ENCODE peak calls at places on chromosomes 5 and 9, in six cellular contexts. D, T, Q, V, A and S are unnamed samples.
A peak's percentile ranks its signal among the peaks of the same experiment; 100 is the strongest.

GRCh38 chr5:37696190-37697021 is 143.4 kb downstream of the GDNF start:
- DNase-seq in D (no peak), T (no peak), V (no peak), A (no peak), Q (no peak), S (no peak)

GRCh38 chr9:136170291-136170901 is 34.5 kb downstream of the LHX3 start:
- DNase-seq in D (peak; percentile 61), T (peak; percentile 23), V (peak; percentile 61), A (peak; percentile 30), Q (no peak), S (no peak)

GRCh38 chr5:99331061-99331460 is 402.3 kb upstream of the CHD1 start:
- DNase-seq in V (no peak), D (no peak), A (no peak), T (no peak), Q (no peak), S (no peak)

GRCh38 chr5:57859626-57860025 is 377.0 kb upstream of the ACTBL2 start:
- DNase-seq in A (no peak), Q (no peak), D (no peak), T (no peak), V (no peak), S (no peak)

GRCh38 chr5:139050432-139050831 is 147.7 kb downstream of the SIL1 start:
- DNase-seq in T (no peak), V (no peak), D (no peak), A (no peak), Q (no peak), S (no peak)

GRCh38 chr5:176948458-176948857 is 49.3 kb upstream of the HK3 start:
- DNase-seq in Q (no peak), A (no peak), V (no peak), D (no peak), T (no peak), S (no peak)

GRCh38 chr9:131006601-131007000 is 2.4 kb upstream of the LAMC3 start:
- DNase-seq in T (no peak), A (no peak), D (no peak), Q (no peak), V (no peak), S (no peak)

GRCh38 chr5:61313960-61314681 is 17.9 kb upstream of the ZSWIM6 start:
- DNase-seq in A (no peak), V (no peak), Q (no peak), D (no peak), T (no peak), S (no peak)

GRCh38 chr5:53246042-53246836 is 136.7 kb upstream of the MOCS2 start:
- DNase-seq in A (no peak), D (peak; percentile 40), Q (no peak), V (no peak), T (no peak), S (no peak)

GRCh38 chr9:106921341-106921899 is 58.5 kb downstream of the ZNF462 start:
- DNase-seq in A (no peak), D (peak; percentile 50), T (peak; percentile 76), Q (no peak), V (no peak), S (no peak)

GRCh38 chr9:107351382-107352045 is 68.4 kb downstream of the RAD23B start:
- DNase-seq in D (no peak), Q (no peak), A (no peak), V (no peak), T (no peak), S (no peak)

GRCh38 chr5:128213340-128213739 is 129.8 kb downstream of the SLC12A2 start:
- DNase-seq in A (peak; percentile 50), V (peak; percentile 24), D (peak; percentile 65), T (peak; percentile 36), Q (no peak), S (no peak)

DNA sequence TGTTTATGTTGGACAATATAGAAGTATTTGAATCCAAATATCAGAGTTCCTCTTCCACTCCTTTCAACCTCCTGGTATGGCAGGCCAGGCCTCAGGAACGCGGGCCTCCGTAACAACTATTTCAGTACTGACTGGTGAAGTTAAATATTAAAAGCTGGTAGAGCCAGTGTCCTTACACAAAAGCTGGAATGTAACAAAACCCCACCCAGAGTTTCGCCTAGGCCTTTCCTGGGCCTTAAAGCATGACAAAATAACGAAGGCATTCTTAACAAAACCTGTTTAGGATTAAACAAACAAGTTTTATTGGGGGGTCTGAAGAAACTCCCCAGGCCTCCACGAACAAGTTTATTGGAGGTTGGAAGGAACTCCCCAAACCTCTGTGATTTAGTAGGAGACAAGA is 61.6 kb upstream of the GNE start:
- DNase-seq in T (no peak), Q (no peak), A (peak; percentile 67), D (no peak), V (peak; percentile 58), S (no peak)
- H3K4me1 ChIP-seq in T (no peaks in the 10 kb centered on the region), Q (no peaks in the 10 kb centered on the region), A (peaks cover 50% of the 10 kb centered on the region), D (no peaks in the 10 kb centered on the region), V (peaks cover 61% of the 10 kb centered on the region), S (peaks cover 5% of the 10 kb centered on the region)

DNA sequence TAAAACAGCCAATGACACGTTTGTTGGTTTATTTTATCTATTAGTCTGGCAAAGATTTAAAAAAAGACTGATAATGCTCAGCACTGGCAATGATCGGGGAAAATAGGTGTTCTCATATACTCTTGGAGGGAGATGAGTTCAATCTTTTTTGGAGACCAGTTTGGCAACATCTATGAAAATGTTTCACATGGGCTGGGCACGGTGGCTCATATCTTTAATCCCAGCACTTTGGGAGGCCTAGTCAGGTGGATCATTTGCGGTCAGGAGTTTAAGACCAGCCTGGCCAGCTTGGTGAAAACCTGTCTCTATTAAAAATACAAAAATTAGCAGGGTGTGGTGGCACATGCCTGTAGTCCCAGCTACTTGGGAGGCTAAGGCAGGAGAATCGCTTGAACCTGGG is 6.8 kb upstream of the ANKRD31 start:
- DNase-seq in V (no peak), D (no peak), T (no peak), Q (no peak), A (no peak), S (no peak)
- TF ChIP-seq EP300 in V (no peak), D (no peak), T (no peak), Q (no peak), A (no peak), S (no peak)

GRCh38 chr5:134019636-134020035 is 14.9 kb upstream of the VDAC1 start:
- DNase-seq in D (no peak), A (peak; percentile 43), Q (no peak), T (no peak), V (no peak), S (no peak)
- H3K4me1 ChIP-seq in D (peaks cover 4% of the 10 kb centered on the region), A (peaks cover 26% of the 10 kb centered on the region), Q (no peaks in the 10 kb centered on the region), T (no peaks in the 10 kb centered on the region), V (peaks cover 50% of the 10 kb centered on the region), S (peaks cover 16% of the 10 kb centered on the region)

DNA sequence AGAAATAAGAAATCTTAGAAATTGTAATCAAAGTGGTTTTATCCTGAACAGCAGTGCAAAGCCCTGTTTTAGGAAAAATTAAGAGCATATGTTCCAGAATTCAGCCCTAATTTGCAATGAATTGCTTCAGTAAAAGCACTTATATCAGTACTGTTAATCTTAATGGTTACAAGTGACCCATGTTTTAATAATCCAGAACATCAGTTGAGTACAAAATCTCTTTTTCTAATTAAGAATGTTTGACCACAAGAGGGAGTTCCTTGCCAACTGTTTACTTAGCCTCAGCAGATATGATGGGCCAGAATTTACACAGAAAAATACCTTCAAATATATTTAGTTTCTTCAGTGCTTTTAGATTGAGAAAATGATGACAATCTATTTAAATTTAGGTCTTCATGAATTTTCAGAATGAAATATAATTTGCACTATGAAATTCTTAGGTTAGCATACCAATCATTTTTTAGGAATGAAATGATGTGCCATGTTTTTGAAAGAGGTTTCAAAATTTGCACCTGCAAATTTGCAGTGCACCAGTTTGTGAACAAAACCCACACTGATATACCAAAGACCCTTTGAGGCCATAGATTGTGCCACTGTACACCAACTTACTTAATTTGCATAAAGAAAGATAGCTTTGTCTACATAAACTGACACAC is 926.3 kb upstream of the ARRDC3 start:
- DNase-seq in A (no peak), Q (no peak), D (peak; percentile 2), V (peak; percentile 33), T (no peak), S (no peak)
- TF ChIP-seq EP300 in A (no peak), Q (no peak), D (no peak), V (no peak), T (no peak), S (no peak)

GRCh38 chr9:110129460-110129859 is 78.5 kb downstream of the C9orf152 start:
- DNase-seq in D (no peak), Q (no peak), T (no peak), V (no peak), A (no peak), S (no peak)

GRCh38 chr9:110128664-110129329 is 79.2 kb downstream of the C9orf152 start:
- DNase-seq in T (no peak), A (no peak), D (no peak), Q (no peak), V (no peak), S (no peak)

GRCh38 chr9:110131499-110131898 is 76.5 kb downstream of the C9orf152 start:
- DNase-seq in T (no peak), Q (no peak), V (no peak), A (no peak), D (no peak), S (no peak)

GRCh38 chr9:110130211-110130610 is 77.7 kb downstream of the C9orf152 start:
- DNase-seq in T (no peak), Q (no peak), V (no peak), A (no peak), D (no peak), S (no peak)

GRCh38 chr9:110130791-110131416 is 77.1 kb downstream of the C9orf152 start:
- DNase-seq in V (no peak), T (no peak), D (no peak), Q (no peak), A (no peak), S (no peak)
- H3K4me1 ChIP-seq in V (peaks cover 63% of the 10 kb centered on the region), T (peaks cover 20% of the 10 kb centered on the region), D (no peaks in the 10 kb centered on the region), Q (peaks cover 47% of the 10 kb centered on the region), A (peaks cover 68% of the 10 kb centered on the region), S (peaks cover 12% of the 10 kb centered on the region)

GRCh38 chr5:154653418-154653763 is 101.8 kb upstream of the LARP1 start:
- DNase-seq in T (peak; percentile 17), A (peak; percentile 45), Q (no peak), D (peak; percentile 45), V (no peak), S (no peak)
- TF ChIP-seq EP300 in T (no peak), A (no peak), Q (no peak), D (no peak), V (no peak), S (no peak)

DNA sequence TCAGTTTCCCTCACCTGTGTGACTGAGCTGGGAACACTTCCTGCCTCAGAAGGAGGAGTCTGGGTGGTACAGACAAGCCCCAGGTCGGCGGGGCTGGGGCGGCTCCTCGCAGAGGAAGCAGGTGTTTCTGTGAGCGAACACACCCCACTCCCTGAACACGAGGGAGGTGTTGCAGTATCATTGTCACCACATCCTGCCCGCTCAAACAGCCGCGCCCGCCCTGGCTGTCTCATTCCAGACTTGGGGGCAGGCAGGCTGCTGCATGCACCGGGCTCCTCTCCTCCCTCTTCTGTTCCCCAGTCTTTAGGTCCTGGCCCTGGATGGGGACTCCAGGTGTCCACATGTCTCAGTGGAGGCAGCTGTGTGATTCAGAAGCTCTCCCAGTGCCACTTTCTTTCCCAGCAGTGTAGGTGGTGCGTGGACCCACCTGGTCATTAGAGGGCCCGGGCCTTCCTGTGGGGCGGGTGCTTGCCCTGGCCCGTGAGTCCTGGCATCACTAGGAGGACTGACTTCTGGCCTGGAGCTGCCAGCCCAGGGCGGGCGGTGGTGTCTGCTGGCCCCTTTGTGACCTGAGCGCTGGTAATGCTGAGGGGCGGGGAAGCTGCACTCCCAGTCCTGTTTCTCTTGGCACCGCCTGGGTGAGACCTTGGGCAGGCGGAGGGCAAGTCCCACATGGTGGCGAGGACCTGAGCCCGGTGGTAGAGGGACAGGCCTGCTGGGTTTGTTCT is 18.3 kb upstream of the PHYHD1 start:
- DNase-seq in V (no peak), D (no peak), T (no peak), A (peak; percentile 66), Q (no peak), S (no peak)
- H3K4me1 ChIP-seq in V (peaks cover 47% of the 10 kb centered on the region), D (no peaks in the 10 kb centered on the region), T (no peaks in the 10 kb centered on the region), A (peaks cover 64% of the 10 kb centered on the region), Q (peaks cover 5% of the 10 kb centered on the region), S (peaks cover 74% of the 10 kb centered on the region)